ENCODE peak calls at places on chromosome 1, in four cellular contexts. One of them, this sample, is unnamed.

GRCh38 chr1:59730759-59731478 is 83.8 kb upstream of the HOOK1 start:
- DNase-seq in IMR-90: peak; percentile 99
- DNase-seq in K562: peak; percentile 77
- DNase-seq in A549: peak; percentile 78
- DNase-seq in this sample: peak; percentile 93

GRCh38 chr1:161219078-161219892 is 4.1 kb downstream of the APOA2 start:
- DNase-seq in IMR-90: no peak
- DNase-seq in K562: no peak
- DNase-seq in A549: no peak
- DNase-seq in this sample: peak; percentile 45

GRCh38 chr1:20486457-20487235 is 636 bp upstream of the CAMK2N1 start:
- DNase-seq in IMR-90: peak; percentile 61
- DNase-seq in K562: peak; percentile 85
- DNase-seq in A549: peak; percentile 75
- DNase-seq in this sample: peak; percentile 84

GRCh38 chr1:246155923-246156322 is 351.2 kb downstream of the SMYD3 start:
- DNase-seq in IMR-90: peak; percentile 31
- DNase-seq in K562: no peak
- DNase-seq in A549: no peak
- DNase-seq in this sample: no peak

GRCh38 chr1:201171063-201172036 is 17.1 kb upstream of the TMEM9 start:
- DNase-seq in IMR-90: peak; percentile 46
- DNase-seq in K562: peak; percentile 66
- DNase-seq in A549: peak; percentile 57
- DNase-seq in this sample: peak; percentile 65

GRCh38 chr1:228646717-228647522 is 88.4 kb upstream of the RHOU start:
- DNase-seq in IMR-90: peak; percentile 39
- DNase-seq in K562: no peak
- DNase-seq in A549: peak; percentile 83
- DNase-seq in this sample: peak; percentile 48

GRCh38 chr1:110464340-110464739 is 13.4 kb downstream of the PROK1 start:
- DNase-seq in IMR-90: peak; percentile 87
- DNase-seq in K562: no peak
- DNase-seq in A549: peak; percentile 33
- DNase-seq in this sample: peak; percentile 18

GRCh38 chr1:201349091-201349490 is 28.4 kb downstream of the TNNT2 start:
- DNase-seq in IMR-90: no peak
- DNase-seq in K562: no peak
- DNase-seq in A549: no peak
- DNase-seq in this sample: no peak

GRCh38 chr1:1352784-1353388 is 3.7 kb upstream of the DVL1 start:
- DNase-seq in IMR-90: no peak
- DNase-seq in K562: no peak
- DNase-seq in A549: no peak
- DNase-seq in this sample: no peak

GRCh38 chr1:222441006-222441620 is 106.8 kb downstream of the HHIPL2 start:
- DNase-seq in IMR-90: peak; percentile 17
- DNase-seq in K562: no peak
- DNase-seq in A549: no peak
- DNase-seq in this sample: no peak

GRCh38 chr1:189429610-189430009 is 1048.1 kb downstream of the BRINP3 start:
- DNase-seq in IMR-90: peak; percentile 52
- DNase-seq in K562: peak; percentile 12
- DNase-seq in A549: peak; percentile 68
- DNase-seq in this sample: peak; percentile 53

GRCh38 chr1:225318706-225319575 is 108.9 kb downstream of the LBR start:
- DNase-seq in IMR-90: peak; percentile 36
- DNase-seq in K562: peak; percentile 59
- DNase-seq in A549: peak; percentile 67
- DNase-seq in this sample: peak; percentile 54

GRCh38 chr1:28115267-28115666 is 26.9 kb upstream of the EYA3 start:
- DNase-seq in IMR-90: peak; percentile 68
- DNase-seq in K562: no peak
- DNase-seq in A549: no peak
- DNase-seq in this sample: no peak

GRCh38 chr1:212478467-212479025 is 45.8 kb downstream of the NENF start:
- DNase-seq in IMR-90: no peak
- DNase-seq in K562: no peak
- DNase-seq in A549: no peak
- DNase-seq in this sample: no peak

GRCh38 chr1:41102208-41102607 is 80.7 kb upstream of the SLFNL1 start:
- DNase-seq in IMR-90: peak; percentile 97
- DNase-seq in K562: no peak
- DNase-seq in A549: peak; percentile 29
- DNase-seq in this sample: no peak

GRCh38 chr1:147292012-147292411 is 49.5 kb downstream of the CHD1L start:
- DNase-seq in IMR-90: peak; percentile 93
- DNase-seq in K562: no peak
- DNase-seq in A549: no peak
- DNase-seq in this sample: no peak

GRCh38 chr1:21293537-21294265 is 3.4 kb upstream of the ECE1 start:
- DNase-seq in IMR-90: no peak
- DNase-seq in K562: no peak
- DNase-seq in A549: no peak
- DNase-seq in this sample: no peak

GRCh38 chr1:89724369-89725015 is 91.6 kb downstream of the LRRC8C start:
- DNase-seq in IMR-90: peak; percentile 59
- DNase-seq in K562: peak; percentile 30
- DNase-seq in A549: no peak
- DNase-seq in this sample: no peak

GRCh38 chr1:84853743-84854721 is 39.0 kb downstream of the LPAR3 start:
- DNase-seq in IMR-90: peak; percentile 85
- DNase-seq in K562: no peak
- DNase-seq in A549: peak; percentile 20
- DNase-seq in this sample: no peak

GRCh38 chr1:90729484-90730246 is 12.6 kb upstream of the BARHL2 start:
- DNase-seq in IMR-90: no peak
- DNase-seq in K562: peak; percentile 61
- DNase-seq in A549: no peak
- DNase-seq in this sample: no peak

GRCh38 chr1:164702216-164702615 is 143.2 kb downstream of the PBX1 start:
- DNase-seq in IMR-90: peak; percentile 71
- DNase-seq in K562: no peak
- DNase-seq in A549: peak; percentile 42
- DNase-seq in this sample: no peak

GRCh38 chr1:173946380-173946921 is 29.3 kb upstream of the SERPINC1 start:
- DNase-seq in IMR-90: no peak
- DNase-seq in K562: no peak
- DNase-seq in A549: no peak
- DNase-seq in this sample: no peak

GRCh38 chr1:79293611-79294010 is 287.1 kb upstream of the ADGRL4 start:
- DNase-seq in IMR-90: peak; percentile 37
- DNase-seq in K562: no peak
- DNase-seq in A549: no peak
- DNase-seq in this sample: no peak

GRCh38 chr1:161139765-161140164 is 7.3 kb upstream of the DEDD start:
- DNase-seq in IMR-90: peak; percentile 57
- DNase-seq in K562: peak; percentile 60
- DNase-seq in A549: peak; percentile 35
- DNase-seq in this sample: peak; percentile 56

GRCh38 chr1:175824079-175824478 is 80.7 kb upstream of the TNR start:
- DNase-seq in IMR-90: no peak
- DNase-seq in K562: peak; percentile 21
- DNase-seq in A549: peak; percentile 14
- DNase-seq in this sample: no peak

GRCh38 chr1:151705146-151705545 is 11.5 kb downstream of the CELF3 start:
- DNase-seq in IMR-90: no peak
- DNase-seq in K562: no peak
- DNase-seq in A549: no peak
- DNase-seq in this sample: no peak

GRCh38 chr1:151708891-151709290 is 7.7 kb downstream of the CELF3 start:
- DNase-seq in IMR-90: no peak
- DNase-seq in K562: no peak
- DNase-seq in A549: no peak
- DNase-seq in this sample: no peak

GRCh38 chr1:151705739-151706463 is 10.7 kb downstream of the CELF3 start:
- DNase-seq in IMR-90: peak; percentile 18
- DNase-seq in K562: peak; percentile 41
- DNase-seq in A549: no peak
- DNase-seq in this sample: no peak

GRCh38 chr1:151707541-151708065 is 9.0 kb downstream of the CELF3 start:
- DNase-seq in IMR-90: no peak
- DNase-seq in K562: no peak
- DNase-seq in A549: no peak
- DNase-seq in this sample: no peak

GRCh38 chr1:151706464-151707415 is 9.9 kb downstream of the CELF3 start:
- DNase-seq in IMR-90: no peak
- DNase-seq in K562: no peak
- DNase-seq in A549: no peak
- DNase-seq in this sample: no peak
- TF ChIP-seq BHLHE40 in IMR-90: no peak
- TF ChIP-seq BHLHE40 in K562: no peak
- TF ChIP-seq BHLHE40 in A549: no peak
- TF ChIP-seq BHLHE40 in this sample: no peak

DNA sequence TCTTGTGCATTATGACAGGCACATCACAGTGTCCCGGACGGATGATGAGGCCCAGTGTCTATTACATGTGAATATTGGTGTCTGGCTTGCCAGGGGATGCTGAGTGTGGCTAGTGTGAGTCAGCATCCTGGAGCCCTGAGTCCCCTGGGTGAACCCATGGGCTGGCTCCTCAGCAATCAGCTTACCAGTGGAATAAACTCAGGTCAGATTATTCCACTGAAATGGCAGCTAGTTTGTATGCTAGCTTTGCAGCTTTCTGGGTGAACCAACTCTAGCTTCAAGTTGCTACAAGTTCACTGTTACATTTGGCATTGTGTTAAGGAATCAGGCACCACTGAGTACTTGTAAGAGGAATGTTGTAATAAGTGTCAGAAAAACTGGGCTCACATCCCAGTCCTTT is 23.9 kb upstream of the RPTN start:
- DNase-seq in IMR-90: peak; percentile 44
- DNase-seq in K562: no peak
- DNase-seq in A549: peak; percentile 58
- DNase-seq in this sample: no peak
- H3K9me3 ChIP-seq in IMR-90: no peaks in the 10 kb centered on the region
- H3K9me3 ChIP-seq in K562: no peaks in the 10 kb centered on the region
- H3K9me3 ChIP-seq in A549: no peaks in the 10 kb centered on the region
- H3K9me3 ChIP-seq in this sample: no peaks in the 10 kb centered on the region

DNA sequence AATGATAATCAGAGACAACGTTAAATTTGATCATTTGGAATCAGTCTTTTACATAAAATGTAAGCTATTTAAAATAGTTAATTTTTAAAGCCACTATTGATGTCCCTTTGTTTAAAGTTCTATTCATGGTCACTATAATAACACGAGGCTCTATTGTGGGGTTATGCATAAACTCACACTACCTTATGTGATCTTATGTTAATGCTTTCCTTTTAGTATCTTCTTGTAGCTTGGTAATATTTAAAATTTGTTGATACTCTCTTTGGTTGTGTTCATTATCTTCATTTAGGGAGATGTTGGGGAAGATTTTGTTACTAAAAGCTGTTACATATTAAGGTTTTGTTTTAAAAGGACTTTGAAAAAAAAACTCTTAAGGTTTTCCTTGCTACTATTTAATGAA is 1.2 kb downstream of the B3GALT2 start:
- DNase-seq in IMR-90: no peak
- DNase-seq in K562: no peak
- DNase-seq in A549: no peak
- DNase-seq in this sample: no peak
- TF ChIP-seq BHLHE40 in IMR-90: no peak
- TF ChIP-seq BHLHE40 in K562: no peak
- TF ChIP-seq BHLHE40 in A549: no peak
- TF ChIP-seq BHLHE40 in this sample: no peak

GRCh38 chr1:159867322-159868064 is 5.0 kb upstream of the VSIG8 start:
- DNase-seq in IMR-90: no peak
- DNase-seq in K562: no peak
- DNase-seq in A549: no peak
- DNase-seq in this sample: no peak
- H3K9me3 ChIP-seq in IMR-90: no peaks in the 10 kb centered on the region
- H3K9me3 ChIP-seq in K562: no peaks in the 10 kb centered on the region
- H3K9me3 ChIP-seq in A549: no peaks in the 10 kb centered on the region
- H3K9me3 ChIP-seq in this sample: no peaks in the 10 kb centered on the region

GRCh38 chr1:64834734-64835133 is 89.9 kb downstream of the RAVER2 start:
- DNase-seq in IMR-90: peak; percentile 79
- DNase-seq in K562: no peak
- DNase-seq in A549: peak; percentile 14
- DNase-seq in this sample: no peak
- TF ChIP-seq BHLHE40 in IMR-90: no peak
- TF ChIP-seq BHLHE40 in K562: no peak
- TF ChIP-seq BHLHE40 in A549: no peak
- TF ChIP-seq BHLHE40 in this sample: no peak

DNA sequence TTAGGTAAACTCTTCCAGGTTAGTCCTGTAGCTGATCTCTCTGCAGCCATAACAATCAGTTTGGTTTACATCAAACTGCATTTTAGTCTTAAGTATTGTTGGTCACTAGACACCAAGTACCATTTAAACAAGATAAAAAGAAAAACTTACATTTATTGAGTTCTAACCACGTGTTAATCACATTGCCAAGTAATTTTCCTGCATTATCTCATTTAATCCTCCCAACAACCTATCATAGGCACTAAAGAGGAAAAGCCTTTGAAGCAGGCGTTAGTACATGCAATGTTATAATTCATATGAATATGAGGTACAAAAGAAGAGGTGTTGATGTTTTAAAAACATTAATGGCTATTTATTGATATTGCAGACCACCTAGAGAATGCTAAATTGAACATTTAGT is 9.0 kb downstream of the DR1 start:
- DNase-seq in IMR-90: no peak
- DNase-seq in K562: no peak
- DNase-seq in A549: no peak
- DNase-seq in this sample: no peak
- H3K9me3 ChIP-seq in IMR-90: no peaks in the 10 kb centered on the region
- H3K9me3 ChIP-seq in K562: no peaks in the 10 kb centered on the region
- H3K9me3 ChIP-seq in A549: no peaks in the 10 kb centered on the region
- H3K9me3 ChIP-seq in this sample: no peaks in the 10 kb centered on the region